ENCODE peak calls at places on chromosomes 1 and 21, in nine cellular contexts. G is Caki2; J is mucosa of descending colon; B is activated CD8-positive, alpha-beta memory T cell treated with anti-CD3 and anti-CD28 coated beads, Interleukin-2, amount 50 U/mL, for 48 hours; A is left colon; C is CD8-positive, alpha-beta T cell; H is NCI-H2029 treated with DMSO at 0.1 percent for 48 hours; K is epithelial cell of prostate; L is iris pigment epithelial cell. F is an unnamed sample.

GRCh38 chr21:44658913-44659595 is 1.3 kb downstream of the KRTAP12-3 start:
- DNase-seq in G (no peak), A (no peak), K (no peak), L (no peak), B (peak), H (no peak), J (peak), C (no peak), F (no peak)

GRCh38 chr1:8259498-8260290 is 58.2 kb upstream of the SLC45A1 start:
- DNase-seq in J (peak), H (peak), G (peak), L (peak), C (no peak), K (peak), B (no peak), A (peak), F (peak)

GRCh38 chr1:109474697-109475096 is 8.4 kb downstream of the SYPL2 start:
- DNase-seq in B (peak), H (no peak), C (no peak), A (no peak), G (no peak), L (no peak), J (no peak), K (no peak), F (no peak)

GRCh38 chr1:41689596-41689995 is 205.1 kb upstream of the EDN2 start:
- DNase-seq in C (no peak), G (no peak), B (no peak), K (no peak), H (no peak), L (no peak), A (no peak), J (no peak), F (no peak)

GRCh38 chr1:176791911-176792310 is 328.9 kb downstream of the PAPPA2 start:
- DNase-seq in K (no peak), H (no peak), C (no peak), L (no peak), B (no peak), J (no peak), G (no peak), A (no peak), F (no peak)

GRCh38 chr1:166343276-166343675 is 176.5 kb upstream of the FAM78B start:
- DNase-seq in A (no peak), G (no peak), L (no peak), H (no peak), K (no peak), J (no peak), B (no peak), C (no peak), F (no peak)

GRCh38 chr21:29287383-29287782 is 11.3 kb upstream of the BACH1 start:
- DNase-seq in J (no peak), C (no peak), H (no peak), G (no peak), L (peak), K (no peak), B (no peak), A (no peak), F (no peak)

GRCh38 chr1:195608883-195609282 is 999.4 kb downstream of the KCNT2 start:
- DNase-seq in A (no peak), J (no peak), K (no peak), B (no peak), H (no peak), G (no peak), C (no peak), L (no peak), F (no peak)

GRCh38 chr1:56095924-56096655 is 483.3 kb downstream of the PLPP3 start:
- DNase-seq in H (no peak), J (no peak), B (no peak), G (no peak), K (no peak), C (no peak), L (peak), A (no peak), F (peak)

GRCh38 chr1:228000836-228001563 is 5.8 kb upstream of the WNT3A start:
- DNase-seq in C (no peak), B (peak), G (no peak), J (no peak), A (no peak), L (no peak), K (no peak), H (no peak), F (no peak)

GRCh38 chr1:14945132-14946010 is 208.2 kb upstream of the TMEM51 start:
- DNase-seq in J (peak), K (no peak), B (no peak), H (no peak), C (no peak), L (peak), A (peak), G (no peak), F (peak)

GRCh38 chr1:168643152-168643551 is 66.7 kb downstream of the XCL1 start:
- DNase-seq in K (no peak), B (no peak), J (no peak), L (peak), H (no peak), C (no peak), G (no peak), A (no peak), F (no peak)

GRCh38 chr1:156689035-156689959 is 12.1 kb upstream of the NES start:
- DNase-seq in K (no peak), A (peak), C (peak), G (peak), J (peak), B (peak), L (peak), H (no peak), F (peak)

GRCh38 chr1:145898756-145899155 is 11.1 kb downstream of the ITGA10 start:
- DNase-seq in H (no peak), G (no peak), A (no peak), B (no peak), C (no peak), L (no peak), K (no peak), J (no peak), F (no peak)

GRCh38 chr21:39189857-39190604 is 6.8 kb upstream of the PSMG1 start:
- DNase-seq in C (no peak), J (no peak), B (no peak), A (no peak), K (no peak), G (no peak), H (no peak), L (peak), F (no peak)

GRCh38 chr1:43835141-43836021 is 98.2 kb upstream of the ARTN start:
- DNase-seq in B (no peak), K (no peak), H (no peak), L (peak), A (no peak), J (no peak), G (peak), C (no peak), F (no peak)

GRCh38 chr1:235974616-235975015 is 90.3 kb downstream of the NID1 start:
- DNase-seq in C (no peak), L (no peak), K (no peak), A (no peak), G (no peak), B (no peak), H (no peak), J (no peak), F (no peak)

GRCh38 chr1:3015744-3016143 is 5.5 kb upstream of the ACTRT2 start:
- DNase-seq in J (no peak), B (no peak), C (no peak), A (no peak), H (no peak), G (no peak), K (no peak), L (no peak), F (no peak)

GRCh38 chr1:38077523-38078147 is 31.0 kb upstream of the POU3F1 start:
- DNase-seq in L (no peak), B (no peak), A (no peak), J (no peak), G (no peak), C (no peak), H (peak), K (no peak), F (no peak)

GRCh38 chr1:163071381-163072255 is 2.5 kb downstream of the RGS4 start:
- DNase-seq in L (peak), B (peak), K (peak), C (peak), J (peak), H (no peak), A (no peak), G (peak), F (peak)

F was measured in mucosa of gallbladder.